ENCODE peak calls at places on chromosome 20, in nine cellular contexts. M, G, F, A, P, C, U, V and D are unnamed samples. For H3K27me3, the result is how much of the 10 kb centered on the place peaks cover.

GRCh38 chr20:4637081-4637797 is 84.5 kb upstream of the PRND start:
- DNase-seq in G (peak), V (no peak), U (no peak), P (no peak), F (no peak), C (no peak), M (no peak), A (no peak), D (no peak)

GRCh38 chr20:3037654-3038053 is 5.8 kb upstream of the GNRH2 start:
- DNase-seq in P (no peak), A (no peak), C (no peak), U (no peak), G (no peak), M (no peak), V (no peak), F (no peak), D (no peak)

GRCh38 chr20:49775229-49775693 is 37.4 kb upstream of the SLC9A8 start:
- DNase-seq in P (peak), V (peak), F (peak), G (peak), A (no peak), C (peak), M (no peak), U (peak), D (peak)

GRCh38 chr20:53950031-53950430 is 120.4 kb downstream of the BCAS1 start:
- DNase-seq in A (no peak), C (no peak), M (no peak), G (no peak), F (no peak), V (no peak), P (no peak), U (no peak), D (no peak)

GRCh38 chr20:18698735-18699380 is 111.0 kb downstream of the DTD1 start:
- DNase-seq in M (no peak), F (no peak), U (no peak), G (no peak), A (no peak), P (no peak), C (no peak), V (no peak), D (no peak)

GRCh38 chr20:41392295-41392694 is 25.7 kb upstream of the EMILIN3 start:
- DNase-seq in P (no peak), V (no peak), F (no peak), C (no peak), G (no peak), U (no peak), A (no peak), M (no peak), D (no peak)

GRCh38 chr20:25309395-25310267 is 61.7 kb downstream of the PYGB start:
- DNase-seq in V (peak), U (peak), F (peak), A (no peak), M (no peak), P (no peak), G (no peak), C (peak), D (peak)

GRCh38 chr20:50592282-50593004 is 82.3 kb downstream of the PTPN1 start:
- DNase-seq in P (peak), M (no peak), F (no peak), C (peak), V (peak), A (no peak), G (no peak), U (no peak), D (no peak)

GRCh38 chr20:8246153-8246552 is 114.1 kb downstream of the PLCB1 start:
- DNase-seq in V (no peak), C (no peak), G (no peak), A (no peak), M (no peak), U (no peak), F (no peak), P (no peak), D (no peak)

GRCh38 chr20:44914924-44915323 is 5.1 kb downstream of the PABPC1L start:
- DNase-seq in C (no peak), P (no peak), U (no peak), M (no peak), A (no peak), V (no peak), F (no peak), G (no peak), D (no peak)

GRCh38 chr20:55514498-55514897 is 490.8 kb downstream of the CBLN4 start:
- DNase-seq in M (no peak), C (no peak), P (no peak), V (no peak), A (no peak), F (no peak), U (no peak), G (no peak), D (no peak)

GRCh38 chr20:50246367-50247195 is 56.0 kb downstream of the CEBPB start:
- DNase-seq in C (no peak), P (no peak), M (no peak), U (no peak), V (no peak), G (no peak), A (no peak), F (no peak), D (no peak)

DNA sequence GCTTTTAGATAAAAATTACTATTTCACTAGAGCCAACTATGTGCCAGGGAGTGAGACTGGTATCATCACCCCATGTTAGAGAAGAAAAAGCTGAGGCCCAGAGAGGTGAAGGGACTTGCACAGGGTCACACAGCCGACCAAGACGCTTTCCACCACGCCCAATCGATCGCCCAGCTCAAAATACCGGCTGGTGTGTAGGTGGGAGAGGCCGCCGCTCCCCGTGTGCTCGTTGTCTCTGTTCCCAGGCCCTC is 253 bp upstream of the SNPH start:
- DNase-seq in U (no peak), C (no peak), G (no peak), P (no peak), F (no peak), V (no peak), M (no peak), A (no peak), D (no peak)
- H3K4me3 ChIP-seq in U (peak), C (peak), G (peak), P (peak), F (peak), V (peak), M (peak), A (peak), D (peak)

GRCh38 chr20:57387945-57388351 is 3.2 kb upstream of the RBM38 start:
- DNase-seq in G (no peak), A (no peak), C (peak), F (no peak), V (no peak), U (no peak), M (no peak), P (no peak), D (no peak)

GRCh38 chr20:57387463-57387862 is 3.7 kb upstream of the RBM38 start:
- DNase-seq in C (no peak), P (no peak), A (no peak), U (no peak), V (no peak), M (no peak), F (no peak), G (no peak), D (no peak)

GRCh38 chr20:57390604-57391438 is at the start of gene RBM38:
- DNase-seq in G (peak), C (peak), V (peak), P (peak), A (no peak), U (peak), M (peak), F (no peak), D (no peak)

GRCh38 chr20:57389695-57390603 is 1.2 kb upstream of the RBM38 start:
- DNase-seq in F (no peak), G (peak), M (peak), P (no peak), V (peak), A (no peak), C (peak), U (no peak), D (no peak)

DNA sequence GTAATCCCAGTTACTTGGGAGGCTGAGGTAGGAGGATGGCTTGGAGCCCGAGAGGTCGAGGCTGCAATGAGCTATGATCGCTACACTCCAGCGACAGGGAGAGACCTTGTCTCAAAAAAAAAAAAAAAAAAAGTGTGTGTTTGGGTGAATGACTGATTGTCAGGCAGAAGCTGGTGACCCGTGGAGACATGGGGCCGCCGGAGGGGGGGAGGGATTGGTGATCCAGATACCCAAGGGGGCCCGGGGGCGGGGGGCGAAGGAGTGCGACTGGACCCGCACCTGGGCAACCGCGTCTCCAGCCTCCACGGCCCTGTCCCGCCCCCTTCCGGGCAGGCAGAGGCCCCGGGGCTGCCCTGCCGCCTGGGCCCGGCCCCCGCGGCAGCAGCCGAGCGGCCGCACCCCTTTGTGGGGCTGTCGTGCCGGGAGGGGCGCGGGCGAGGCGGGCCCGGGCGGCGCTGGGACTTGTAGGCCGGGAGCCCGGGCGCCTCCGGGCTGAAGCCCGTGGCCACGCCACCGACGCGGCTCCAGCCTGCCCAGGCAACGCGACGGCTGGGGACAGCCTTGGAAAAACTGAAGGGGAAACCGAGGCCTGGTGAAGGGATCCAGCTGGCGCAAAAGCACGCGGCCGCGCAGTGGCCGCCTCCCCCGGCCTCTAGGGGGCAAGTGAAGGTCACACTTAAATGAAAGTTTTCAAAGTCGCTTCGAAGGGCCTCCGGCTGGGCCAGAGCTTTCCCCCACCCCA is 2.1 kb upstream of the RBM38 start:
- DNase-seq in G (peak), P (peak), U (peak), C (peak), F (peak), M (peak), A (peak), V (peak), D (no peak)
- TF ChIP-seq CTCF in G (peak), P (no peak), U (no peak), C (peak), F (peak), M (no peak), A (peak), V (no peak), D (peak)

DNA sequence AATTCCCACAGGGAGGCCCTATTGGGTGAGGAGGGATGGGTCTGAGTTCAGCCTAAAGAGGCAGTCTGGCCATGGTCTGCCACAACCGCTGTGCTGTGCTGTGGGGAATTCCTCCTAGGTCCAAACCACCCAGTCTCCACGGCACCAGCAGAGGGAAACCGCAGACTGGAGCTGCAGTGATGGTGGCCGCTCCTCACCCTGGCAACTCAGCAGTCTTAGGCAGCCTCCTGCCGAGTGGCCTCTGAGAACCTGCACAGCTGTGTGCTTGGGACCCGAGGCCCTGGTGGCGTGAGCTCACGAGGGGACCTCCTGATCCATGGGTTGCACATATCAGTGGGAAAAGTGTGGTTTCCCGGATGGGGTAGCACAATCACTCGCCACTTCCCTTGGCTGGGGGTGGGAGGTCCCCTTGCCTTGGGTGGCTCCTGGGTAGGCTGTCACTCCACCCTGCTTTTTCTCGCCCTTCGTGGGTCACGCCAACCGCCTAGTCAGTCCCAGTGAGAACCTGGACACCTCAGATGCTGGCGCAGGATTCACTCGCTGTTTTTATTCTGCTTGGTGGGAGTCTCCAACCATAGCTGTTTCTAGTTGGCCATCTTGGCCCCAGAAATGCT is 242.2 kb downstream of the CDH26 start:
- DNase-seq in G (no peak), U (no peak), V (no peak), A (no peak), P (no peak), M (no peak), C (no peak), F (no peak), D (no peak)
- H3K27me3 ChIP-seq in G (under half), U (under half), V (under half), A (under half), P (under half), M (under half), C (under half), F (under half), D (under half)

DNA sequence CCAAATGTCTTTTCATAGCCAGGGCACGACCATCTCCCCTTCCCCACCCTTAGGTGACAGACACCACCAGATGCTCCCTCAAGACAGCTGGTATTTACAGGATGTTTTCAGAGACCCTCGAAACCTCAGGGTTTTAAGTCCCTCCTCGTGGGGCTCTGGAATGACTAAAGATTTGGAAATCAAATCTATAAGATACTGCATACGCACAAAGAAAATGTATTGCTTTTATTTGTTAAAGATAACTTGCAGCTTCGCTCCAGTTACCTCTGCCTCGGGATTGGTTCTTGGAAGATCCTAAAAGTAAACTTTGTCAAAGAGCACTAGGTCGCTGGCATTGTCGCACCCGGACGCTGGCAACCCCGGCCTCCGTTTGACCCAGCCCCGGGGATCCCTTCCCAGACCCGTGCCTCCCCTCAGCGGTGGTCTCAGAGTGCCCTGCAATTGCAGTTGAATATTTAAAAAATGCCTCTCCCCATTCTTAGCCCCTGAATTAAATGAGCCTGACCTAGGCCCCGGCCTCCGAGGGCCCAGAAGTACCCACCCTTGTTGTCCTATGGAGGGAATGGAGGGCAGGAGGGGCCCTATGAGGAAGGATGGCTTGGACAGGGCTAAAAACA is 7.1 kb downstream of the PAX1 start:
- DNase-seq in F (no peak), G (peak), V (no peak), M (no peak), A (no peak), P (no peak), C (no peak), U (no peak), D (no peak)
- H3K4me3 ChIP-seq in F (no peak), G (no peak), V (no peak), M (no peak), A (no peak), P (no peak), C (no peak), U (no peak), D (no peak)

DNA sequence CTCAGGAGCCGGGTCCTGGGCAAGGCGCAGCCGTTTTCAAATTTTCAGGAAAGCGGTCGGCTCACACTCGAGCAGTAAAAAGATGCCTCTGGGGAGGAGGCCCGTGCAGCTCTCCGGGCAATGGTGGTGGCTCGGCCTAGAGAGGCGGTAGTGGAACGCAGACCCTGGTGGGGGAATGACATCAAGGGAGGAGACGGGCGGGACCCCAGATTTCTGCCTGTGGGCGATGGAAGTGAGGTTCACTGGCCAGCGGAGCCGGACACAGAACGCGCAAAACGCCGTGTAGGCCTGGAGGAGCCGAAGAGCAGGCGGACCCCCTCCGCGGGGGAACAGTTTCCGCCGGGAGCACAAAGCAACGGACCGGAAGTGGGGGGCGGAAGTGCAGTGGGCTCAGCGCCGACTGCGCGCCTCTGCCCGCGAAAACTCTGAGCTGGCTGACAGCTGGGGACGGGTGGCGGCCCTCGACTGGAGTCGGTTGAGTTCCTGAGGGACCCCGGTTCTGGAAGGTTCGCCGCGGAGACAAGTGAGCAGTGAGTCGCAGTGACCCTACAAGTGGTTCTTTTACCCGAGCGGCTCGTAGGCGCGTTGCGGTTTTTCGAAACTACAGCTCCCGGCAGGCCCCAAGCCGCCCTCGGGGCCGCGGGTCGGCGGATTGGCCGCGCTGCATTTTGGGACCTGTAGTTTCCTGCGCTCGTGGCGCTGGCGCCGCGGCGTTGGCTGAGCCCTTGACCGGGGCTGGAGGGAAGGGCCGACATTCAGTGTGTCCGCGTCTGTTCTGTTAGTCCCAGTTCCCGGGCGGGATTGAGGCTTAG is at the start of gene RTEL1:
- DNase-seq in U (peak), M (peak), A (peak), V (peak), G (peak), P (peak), F (peak), C (peak), D (peak)
- TF ChIP-seq CTCF in U (no peak), M (peak), A (no peak), V (no peak), G (no peak), P (no peak), F (peak), C (peak), D (no peak)

DNA sequence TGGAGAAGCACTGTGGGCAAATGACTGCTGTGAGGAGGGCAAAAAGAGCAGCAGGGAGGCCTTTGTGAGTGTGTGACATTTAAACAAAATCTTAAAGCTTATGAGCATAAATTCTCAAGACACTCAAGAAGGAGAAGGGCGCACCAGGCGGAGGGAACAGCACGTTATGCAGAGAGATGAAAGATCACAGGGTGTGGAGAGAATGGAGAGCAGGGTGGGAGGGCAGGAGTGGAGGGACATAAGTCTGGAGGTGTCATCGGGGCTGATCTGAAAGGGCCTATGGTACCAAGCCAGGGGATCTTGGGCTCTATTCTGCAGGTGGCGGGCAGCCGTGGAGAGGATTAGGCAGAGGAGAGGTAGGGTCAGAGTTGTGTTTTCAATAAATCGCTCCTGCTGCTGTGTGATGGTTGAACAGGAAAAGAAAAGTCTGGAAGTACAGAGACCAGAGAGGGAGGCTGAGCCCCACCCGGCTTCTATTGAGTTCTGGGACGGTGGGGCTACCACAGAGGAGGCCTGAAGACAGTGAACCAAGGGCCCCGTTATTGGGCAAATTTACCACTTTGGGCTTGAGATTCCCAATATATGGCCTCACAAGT is 24.3 kb upstream of the DLGAP4 start:
- DNase-seq in V (no peak), P (no peak), F (no peak), G (no peak), A (no peak), M (no peak), U (no peak), C (no peak), D (no peak)
- H3K27me3 ChIP-seq in V (under half), P (under half), F (under half), G (under half), A (half or more), M (under half), U (under half), C (under half), D (under half)

DNA sequence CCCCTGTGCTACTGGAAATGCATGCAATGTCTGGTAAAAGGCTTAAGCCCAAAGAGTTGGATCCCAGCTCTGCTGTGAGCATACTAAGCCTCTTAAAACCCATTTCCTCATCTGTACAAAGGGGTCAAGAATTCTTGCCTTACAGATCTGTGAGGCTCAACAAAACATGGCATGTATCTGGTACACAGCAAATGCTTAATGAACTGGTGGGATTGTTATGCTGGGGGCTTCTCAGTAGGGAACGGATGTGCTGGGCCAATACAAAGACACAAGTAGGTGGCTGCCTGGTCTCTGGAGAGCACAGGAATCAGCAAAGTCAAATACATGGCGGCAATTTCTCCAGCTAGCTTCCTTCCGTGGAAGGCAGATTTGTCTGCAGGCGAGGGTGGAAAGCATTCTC is 62.3 kb downstream of the LAMP5 start:
- DNase-seq in C (no peak), M (no peak), V (no peak), U (no peak), G (peak), P (no peak), A (no peak), F (no peak), D (no peak)
- H3K4me3 ChIP-seq in C (no peak), M (no peak), V (no peak), U (no peak), G (no peak), P (no peak), A (no peak), F (no peak), D (no peak)

GRCh38 chr20:36632487-36633284 is 13.3 kb downstream of the SLA2 start:
- DNase-seq in M (no peak), F (no peak), U (no peak), A (no peak), G (peak), P (no peak), C (no peak), V (no peak), D (no peak)
- TF ChIP-seq CTCF in M (no peak), F (no peak), U (no peak), A (no peak), G (peak), P (no peak), C (no peak), V (no peak), D (peak)

GRCh38 chr20:58154106-58154505 is 74.3 kb downstream of the ANKRD60 start:
- DNase-seq in A (no peak), U (no peak), P (no peak), F (no peak), G (no peak), V (no peak), C (no peak), M (no peak), D (no peak)
- H3K27me3 ChIP-seq in A (half or more), U (under half), P (half or more), F (under half), G (under half), V (under half), C (under half), M (under half), D (under half)